ENCODE peak calls at places on chromosomes 11 and 22, in eight cellular contexts. L, Y, A, Q, S, R, B and T are unnamed samples.

GRCh38 chr22:42680648-42681047 is 31.5 kb upstream of the CYB5R3 start:
- DNase-seq in Y (no peak), L (peak), R (no peak), S (no peak), Q (no peak), A (peak), B (no peak), T (peak)

GRCh38 chr11:116874251-116874650 is 36.8 kb upstream of the APOA1 start:
- DNase-seq in Y (no peak), B (no peak), S (no peak), L (no peak), A (peak), R (no peak), Q (no peak), T (peak)

GRCh38 chr11:117823294-117823940 is 1.1 kb downstream of the FXYD2 start:
- DNase-seq in Y (no peak), B (no peak), A (peak), S (peak), Q (peak), L (no peak), R (no peak), T (no peak)

GRCh38 chr11:112195906-112196305 is 20.6 kb downstream of the BCO2 start:
- DNase-seq in B (no peak), Y (no peak), L (no peak), Q (no peak), A (no peak), S (no peak), R (no peak), T (peak)

GRCh38 chr11:132886335-132886734 is 646.0 kb downstream of the OPCML start:
- DNase-seq in S (no peak), Y (no peak), L (no peak), B (no peak), A (peak), R (no peak), Q (no peak), T (peak)

GRCh38 chr22:17836977-17837742 is 62.9 kb upstream of the BID start:
- DNase-seq in Y (no peak), R (no peak), Q (no peak), B (no peak), L (no peak), A (no peak), S (no peak), T (no peak)

GRCh38 chr22:22752556-22753477 is 108.4 kb downstream of the GGTLC2 start:
- DNase-seq in Y (no peak), Q (peak), B (peak), L (no peak), A (no peak), R (peak), S (no peak), T (no peak)

GRCh38 chr11:65662802-65663633 is at the start of gene RELA:
- DNase-seq in A (peak), B (peak), L (peak), Y (peak), Q (peak), S (peak), R (peak), T (peak)